ENCODE peak calls at places on chromosomes 2 and 18, in eight cellular contexts. M is WERI-Rb-1, G is spleen, K is body of pancreas, X is OCI-LY7, P is GM23248, A is transverse colon, W is IMR-90. Y is an unnamed sample. For H3K36me3, the result is how much of the 10 kb centered on the place peaks cover.

GRCh38 chr2:173631123-173631450 is 276.4 kb downstream of the CDCA7 start:
- DNase-seq in M (no peak), G (no peak), K (no peak), X (no peak), P (peak), A (no peak), W (peak), Y (no peak)

GRCh38 chr18:75201273-75201898 is 7.6 kb downstream of the PTGR3 start:
- DNase-seq in M (no peak), G (no peak), K (peak), X (no peak), P (no peak), A (no peak), W (no peak), Y (no peak)

GRCh38 chr18:35753306-35753910 is 171.9 kb downstream of the GALNT1 start:
- DNase-seq in M (no peak), G (no peak), K (no peak), X (no peak), P (peak), A (no peak), W (no peak), Y (no peak)

GRCh38 chr2:112749755-112750559 is 14.5 kb downstream of the CKAP2L start:
- DNase-seq in M (peak), G (peak), K (peak), X (peak), P (peak), A (peak), W (peak), Y (peak)

GRCh38 chr2:173854840-173855239 is 110.3 kb downstream of the SP3 start:
- DNase-seq in M (peak), G (no peak), K (no peak), X (no peak), P (peak), A (no peak), W (peak), Y (no peak)

GRCh38 chr2:51516667-51517066 is 484.7 kb upstream of the NRXN1 start:
- DNase-seq in M (no peak), G (no peak), K (no peak), X (no peak), P (no peak), A (no peak), W (peak), Y (no peak)

GRCh38 chr2:231602874-231603467 is 10.3 kb downstream of the TEX44 start:
- DNase-seq in M (peak), G (no peak), K (no peak), X (no peak), P (no peak), A (no peak), W (no peak), Y (peak)

GRCh38 chr2:60152226-60152833 is 401.1 kb downstream of the BCL11A start:
- DNase-seq in M (no peak), G (no peak), K (no peak), X (peak), P (peak), A (no peak), W (peak), Y (no peak)

GRCh38 chr18:59718108-59719057 is 21.2 kb upstream of the CCBE1 start:
- DNase-seq in M (no peak), G (no peak), K (no peak), X (no peak), P (peak), A (no peak), W (peak), Y (peak)

GRCh38 chr2:148234143-148234542 is 213.3 kb downstream of the MBD5 start:
- DNase-seq in M (no peak), G (no peak), K (no peak), X (no peak), P (no peak), A (no peak), W (peak), Y (no peak)

GRCh38 chr18:55998071-55998522 is 410.1 kb upstream of the TCF4 start:
- DNase-seq in M (peak), G (no peak), K (peak), X (no peak), P (peak), A (no peak), W (peak), Y (peak)

GRCh38 chr2:47226124-47227040 is 71.3 kb upstream of the STPG4 start:
- DNase-seq in M (no peak), G (no peak), K (no peak), X (peak), P (no peak), A (no peak), W (peak), Y (no peak)

DNA sequence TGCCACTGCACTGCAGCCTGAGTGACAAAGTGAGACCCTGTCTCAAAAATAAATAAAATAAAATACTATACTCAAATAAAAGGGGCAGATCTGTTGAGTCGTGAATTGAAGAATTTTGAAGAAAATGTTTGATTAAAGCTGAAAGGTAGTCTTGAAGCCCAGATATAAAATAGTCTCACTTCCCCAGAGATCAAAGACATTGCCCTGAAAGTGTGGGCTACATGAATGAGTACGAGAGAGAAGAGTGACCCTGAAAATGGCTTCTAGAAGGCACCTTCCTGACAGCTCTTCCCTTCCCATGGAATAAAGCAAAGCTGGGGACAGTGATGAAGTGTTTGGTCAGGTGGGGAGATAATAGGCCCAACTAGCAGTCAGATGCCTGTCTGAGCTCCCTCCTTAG is 13.8 kb upstream of the FZD5 start:
- DNase-seq in M (no peak), G (no peak), K (no peak), X (no peak), P (no peak), A (no peak), W (no peak), Y (no peak)
- H3K36me3 ChIP-seq in M (under half), G (under half), K (under half), X (under half), P (under half), A (under half), W (under half), Y (under half)

GRCh38 chr18:63259581-63259830 is 60.1 kb downstream of the BCL2 start:
- DNase-seq in M (no peak), G (no peak), K (no peak), X (no peak), P (no peak), A (no peak), W (no peak), Y (no peak)
- H3K27ac ChIP-seq in M (no peak), G (no peak), K (no peak), X (no peak), P (no peak), A (peak), W (no peak), Y (no peak)

DNA sequence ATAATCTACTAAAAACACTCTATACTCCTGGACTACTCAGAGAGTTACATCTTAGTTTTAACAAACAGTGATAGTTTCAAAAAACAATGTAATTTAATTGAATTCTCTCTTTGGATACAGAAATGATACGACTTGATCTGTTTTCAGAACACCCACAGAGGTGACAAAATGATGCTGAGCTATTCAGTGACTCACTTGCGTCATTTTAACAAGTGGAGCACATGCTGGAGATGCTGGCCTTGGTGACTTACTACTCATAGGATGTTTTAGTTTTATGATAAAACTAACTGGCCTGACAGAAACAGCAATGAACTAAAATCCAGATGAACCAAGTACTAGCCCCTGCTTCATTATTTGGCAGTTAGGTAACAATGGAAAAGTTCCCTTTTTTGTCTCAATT is 101.3 kb upstream of the ITGB6 start:
- DNase-seq in M (no peak), G (no peak), K (no peak), X (no peak), P (peak), A (no peak), W (peak), Y (no peak)
- H3K36me3 ChIP-seq in M (under half), G (under half), K (under half), X (under half), P (half or more), A (under half), W (under half), Y (half or more)

GRCh38 chr2:45280801-45281200 is 271.5 kb upstream of the SIX2 start:
- DNase-seq in M (no peak), G (no peak), K (no peak), X (no peak), P (no peak), A (no peak), W (no peak), Y (no peak)
- H3K27ac ChIP-seq in M (no peak), G (no peak), K (no peak), X (no peak), P (no peak), A (no peak), W (no peak), Y (no peak)

GRCh38 chr2:3256157-3256556 is 121.5 kb downstream of the EIPR1 start:
- DNase-seq in M (no peak), G (peak), K (no peak), X (no peak), P (no peak), A (no peak), W (no peak), Y (no peak)
- H3K36me3 ChIP-seq in M (under half), G (under half), K (under half), X (under half), P (under half), A (under half), W (under half), Y (under half)

DNA sequence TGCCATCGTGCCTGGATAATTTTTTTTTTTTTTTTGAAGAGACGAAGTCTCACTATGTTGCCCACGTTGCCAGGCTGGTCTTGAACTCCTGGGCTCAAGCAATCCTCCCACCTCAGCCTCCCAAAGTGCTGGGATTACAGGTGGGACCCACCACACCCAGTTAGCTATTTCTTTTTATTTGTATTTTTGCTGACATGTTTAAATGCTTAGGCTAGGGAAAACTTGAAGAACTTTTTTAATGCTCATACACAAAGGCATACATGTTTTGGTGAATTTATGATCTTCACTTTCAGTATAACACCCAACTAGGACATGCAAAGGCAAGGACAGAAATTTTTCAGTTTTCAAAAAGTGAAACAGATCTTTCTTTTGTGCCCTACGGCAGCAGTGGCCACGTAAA is 9.9 kb downstream of the L3MBTL4 start:
- DNase-seq in M (no peak), G (no peak), K (no peak), X (no peak), P (no peak), A (no peak), W (no peak), Y (no peak)
- H3K27ac ChIP-seq in M (no peak), G (no peak), K (no peak), X (no peak), P (no peak), A (no peak), W (no peak), Y (no peak)

GRCh38 chr2:171013851-171014250 is 84.8 kb downstream of the GORASP2 start:
- DNase-seq in M (no peak), G (no peak), K (no peak), X (no peak), P (no peak), A (no peak), W (no peak), Y (no peak)

GRCh38 chr2:171016125-171016524 is 87.1 kb downstream of the GORASP2 start:
- DNase-seq in M (no peak), G (no peak), K (no peak), X (no peak), P (no peak), A (no peak), W (no peak), Y (no peak)

GRCh38 chr2:171018522-171018921 is 89.5 kb downstream of the GORASP2 start:
- DNase-seq in M (no peak), G (no peak), K (no peak), X (no peak), P (no peak), A (no peak), W (no peak), Y (no peak)
- H3K36me3 ChIP-seq in M (under half), G (under half), K (under half), X (half or more), P (under half), A (under half), W (under half), Y (under half)